ENCODE peak calls at places on chromosome 3, in four cellular contexts. N is H1, A is GM12878, E is HepG2. C is an unnamed sample.
A peak's percentile ranks its signal among the peaks of the same experiment; 100 is the strongest.

GRCh38 chr3:178562869-178563232 is 26.6 kb downstream of the KCNMB2 start:
- DNase-seq in N (no peak), A (no peak), E (no peak), C (no peak)

GRCh38 chr3:32500880-32501784 is 1.5 kb downstream of the CMTM6 start:
- DNase-seq in N (no peak), A (no peak), E (no peak), C (no peak)

GRCh38 chr3:188294113-188294512 is 140.2 kb downstream of the LPP start:
- DNase-seq in N (no peak), A (no peak), E (no peak), C (no peak)

GRCh38 chr3:122563717-122564025 is 429 bp downstream of the PARP9 start:
- DNase-seq in N (no peak), A (no peak), E (no peak), C (no peak)

GRCh38 chr3:186054481-186055399 is 54.1 kb downstream of the ETV5 start:
- DNase-seq in N (no peak), A (no peak), E (no peak), C (no peak)

GRCh38 chr3:155872904-155873646 is 2.6 kb downstream of the GMPS start:
- DNase-seq in N (no peak), A (no peak), E (no peak), C (no peak)

GRCh38 chr3:195808741-195809290 is 2.9 kb downstream of the MUC4 start:
- DNase-seq in N (no peak), A (no peak), E (no peak), C (no peak)

GRCh38 chr3:195411831-195412230 is 31.0 kb downstream of the ACAP2 start:
- DNase-seq in N (no peak), A (no peak), E (no peak), C (no peak)

GRCh38 chr3:3800685-3801509 is 1.7 kb downstream of the LRRN1 start:
- DNase-seq in N (peak; percentile 58), A (no peak), E (no peak), C (peak; percentile 11)

GRCh38 chr3:137105277-137105977 is 147.6 kb downstream of the IL20RB start:
- DNase-seq in N (no peak), A (peak; percentile 19), E (peak; percentile 41), C (peak; percentile 80)

GRCh38 chr3:35709691-35710090 is 70.4 kb downstream of the ARPP21 start:
- DNase-seq in N (no peak), A (no peak), E (no peak), C (no peak)

GRCh38 chr3:44045476-44046275 is 196.0 kb upstream of the TOPAZ1 start:
- DNase-seq in N (no peak), A (peak; percentile 98), E (no peak), C (no peak)

DNA sequence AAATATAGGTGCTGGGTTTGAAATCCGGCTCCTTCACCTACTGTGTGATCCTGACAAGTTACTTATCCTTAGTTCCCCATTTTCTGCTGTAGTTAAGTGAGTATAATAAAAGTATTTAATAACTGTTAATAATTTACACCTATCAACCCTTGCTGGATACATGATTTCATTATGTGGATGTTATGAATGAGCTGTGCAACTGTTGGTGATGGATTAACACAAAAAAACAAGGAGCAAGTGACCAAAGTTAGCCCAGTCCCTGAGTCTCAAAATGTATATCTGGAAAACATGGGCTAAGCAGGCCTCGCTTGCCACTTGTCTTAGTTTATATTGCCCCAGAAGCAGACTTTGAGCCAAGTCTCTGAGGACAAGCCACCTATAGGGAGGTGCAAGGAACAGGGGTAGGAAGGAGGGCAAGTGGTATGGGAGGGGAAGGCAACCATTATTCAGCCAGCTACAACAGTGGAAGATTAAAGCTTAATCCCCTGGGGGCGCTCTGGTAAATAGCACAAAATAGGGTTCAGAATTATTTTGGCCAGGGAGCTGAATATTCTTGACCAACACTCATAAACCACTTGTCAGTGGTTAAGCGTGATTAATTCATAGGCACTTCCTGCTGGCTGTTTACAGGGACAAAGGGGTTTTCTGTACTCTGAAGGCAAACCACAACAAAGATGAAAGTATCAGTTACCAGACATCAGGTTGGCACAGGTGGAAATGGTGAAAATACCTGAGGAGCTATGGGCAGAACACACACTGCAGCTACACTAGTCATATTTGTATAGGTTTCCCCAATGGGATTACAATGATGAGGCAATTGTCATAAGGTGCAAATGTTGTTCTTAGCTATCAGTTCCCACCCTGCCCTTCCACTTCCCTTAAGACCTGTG is 76.2 kb downstream of the TRIM42 start:
- DNase-seq in N (no peak), A (peak; percentile 87), E (no peak), C (no peak)
- H3K27me3 ChIP-seq in N (no peaks in the 10 kb centered on the region), A (no peaks in the 10 kb centered on the region), E (no peaks in the 10 kb centered on the region), C (no peaks in the 10 kb centered on the region)

DNA sequence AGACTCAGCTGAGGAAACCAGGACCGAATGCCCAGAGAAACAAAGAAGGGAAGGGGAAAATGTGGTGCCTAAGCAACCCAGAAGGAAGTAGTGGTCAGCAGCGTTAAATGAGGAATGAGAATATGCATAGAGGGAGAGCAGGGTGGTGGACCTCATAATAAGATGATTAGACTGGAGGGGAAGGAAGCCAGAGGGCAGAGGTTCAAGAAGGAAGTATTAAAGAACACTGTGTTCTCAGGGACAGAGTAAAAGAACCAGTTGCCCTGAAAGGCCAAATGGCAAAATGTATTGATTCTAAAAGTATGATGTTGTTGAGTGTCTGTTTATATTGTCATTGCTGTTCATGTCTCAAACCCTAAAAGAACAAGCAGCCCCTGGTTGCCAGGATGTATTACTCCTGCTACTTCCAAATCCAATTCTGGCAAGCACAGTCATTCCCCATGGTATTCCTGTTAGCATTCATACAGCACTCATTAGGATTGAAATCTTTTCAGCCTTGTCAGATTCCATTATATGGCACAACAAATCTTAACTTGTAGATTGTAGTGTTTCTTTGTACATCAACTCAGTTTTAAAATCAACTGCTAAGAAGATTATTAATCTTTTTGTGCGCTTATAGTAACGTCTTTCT is 23.4 kb downstream of the P2RY1 start:
- DNase-seq in N (no peak), A (no peak), E (no peak), C (no peak)
- TF ChIP-seq SUZ12 in N (no peak), A (no peak), E (no peak), C (no peak)

DNA sequence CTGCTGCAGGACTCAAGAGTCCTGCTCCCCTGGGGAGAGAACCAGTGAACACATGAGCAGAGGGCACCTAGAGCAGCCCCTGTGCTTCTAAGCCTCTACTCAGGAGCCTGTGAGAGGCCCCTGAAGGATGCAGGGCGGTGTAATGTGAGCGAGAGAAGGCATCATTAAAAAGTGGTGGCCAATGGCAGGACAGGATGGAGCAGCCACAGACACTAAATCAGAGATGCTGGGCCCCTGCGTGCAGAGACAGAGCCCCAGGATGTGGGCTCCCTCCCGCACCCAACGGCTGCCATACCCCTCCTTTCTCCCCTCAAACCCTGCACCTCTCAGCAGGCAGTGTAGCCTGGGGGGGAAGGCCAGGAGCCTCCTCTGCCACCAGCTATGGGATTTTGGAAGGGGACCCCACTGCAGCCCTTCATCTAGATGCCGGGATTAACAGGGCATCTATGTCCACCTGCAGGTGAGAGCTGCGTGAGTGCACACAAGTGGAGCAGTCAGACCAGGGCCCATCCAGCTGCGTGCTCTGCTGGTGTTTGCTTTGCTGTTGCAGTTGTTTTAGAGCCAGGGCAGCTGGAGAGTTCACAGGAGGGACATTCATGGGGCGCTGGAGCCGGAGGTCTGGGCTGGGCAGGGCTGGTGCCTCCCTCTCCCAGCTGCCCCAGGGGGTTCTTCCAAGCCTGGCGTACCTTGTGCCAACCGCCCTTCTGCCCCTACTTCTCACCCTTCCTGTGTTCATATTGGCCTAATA is 5.1 kb upstream of the IQSEC1 start:
- DNase-seq in N (no peak), A (no peak), E (no peak), C (no peak)
- H3K27me3 ChIP-seq in N (peaks cover 17% of the 10 kb centered on the region), A (peaks cover 11% of the 10 kb centered on the region), E (no peaks in the 10 kb centered on the region), C (peaks cover 55% of the 10 kb centered on the region)

DNA sequence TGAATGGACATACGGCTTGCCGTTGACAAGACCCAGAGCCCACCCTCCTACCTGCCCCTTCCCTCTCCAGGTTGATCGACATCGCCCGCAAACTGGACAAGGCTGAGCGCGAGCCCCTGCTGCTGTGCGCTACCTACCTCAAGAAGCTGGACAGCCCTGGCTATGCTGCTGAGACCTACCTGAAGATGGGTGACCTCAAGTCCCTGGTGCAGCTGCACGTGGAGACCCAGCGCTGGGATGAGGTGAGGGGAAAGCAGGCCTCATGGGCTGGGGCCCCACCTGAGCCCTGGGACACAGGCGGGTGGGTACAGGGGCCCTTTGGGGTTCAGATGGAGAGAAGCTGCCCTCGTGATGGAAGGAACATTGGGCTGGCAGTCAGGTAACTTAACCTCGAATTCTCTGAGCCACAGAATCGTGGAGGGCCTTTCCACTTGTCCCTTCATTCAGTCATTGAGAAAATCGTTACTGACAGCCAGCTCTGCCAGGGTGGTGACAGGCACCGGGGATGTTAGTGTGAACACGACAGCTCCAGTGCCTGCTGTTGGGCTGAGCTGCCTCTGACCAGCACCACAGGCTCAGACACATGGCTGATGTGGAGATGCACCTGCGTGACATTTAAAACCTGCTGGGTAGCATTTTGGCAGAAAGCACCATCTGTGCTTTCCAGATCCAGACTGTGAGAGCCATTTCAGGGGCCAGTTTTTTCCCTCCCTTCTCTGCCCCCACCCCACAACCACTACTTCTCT is 25.6 kb upstream of the RHO start:
- DNase-seq in N (no peak), A (no peak), E (no peak), C (no peak)
- TF ChIP-seq SUZ12 in N (no peak), A (no peak), E (no peak), C (no peak)

GRCh38 chr3:13676618-13677017 is 127.7 kb downstream of the FBLN2 start:
- DNase-seq in N (no peak), A (no peak), E (no peak), C (no peak)
- H3K27me3 ChIP-seq in N (no peaks in the 10 kb centered on the region), A (no peaks in the 10 kb centered on the region), E (peaks cover 39% of the 10 kb centered on the region), C (peaks cover 2% of the 10 kb centered on the region)